ENCODE peak calls at places on chromosome 16, in six cellular contexts. One of them, this sample, is unnamed.

GRCh38 chr16:68612996-68613395 is 32.1 kb upstream of the CDH3 start:
- DNase-seq in HepG2: no peak
- DNase-seq in K562: no peak
- DNase-seq in H1: no peak
- DNase-seq in GM12892: no peak
- DNase-seq in GM12878: no peak
- DNase-seq in this sample: no peak

GRCh38 chr16:685967-686366 is 1.8 kb upstream of the JMJD8 start:
- DNase-seq in GM12892: no peak
- DNase-seq in HepG2: peak; percentile 41
- DNase-seq in GM12878: no peak
- DNase-seq in H1: no peak
- DNase-seq in K562: no peak
- DNase-seq in this sample: no peak

GRCh38 chr16:682493-683395 is 1.4 kb downstream of the JMJD8 start:
- DNase-seq in HepG2: no peak
- DNase-seq in GM12878: no peak
- DNase-seq in K562: no peak
- DNase-seq in H1: no peak
- DNase-seq in GM12892: no peak
- DNase-seq in this sample: no peak

GRCh38 chr16:53212899-53213235 is 158.1 kb downstream of the CHD9 start:
- DNase-seq in HepG2: no peak
- DNase-seq in GM12892: no peak
- DNase-seq in H1: no peak
- DNase-seq in GM12878: no peak
- DNase-seq in K562: no peak
- DNase-seq in this sample: no peak

GRCh38 chr16:85112364-85112763 is at the start of gene CIBAR2:
- DNase-seq in K562: no peak
- DNase-seq in GM12892: no peak
- DNase-seq in HepG2: no peak
- DNase-seq in GM12878: no peak
- DNase-seq in H1: no peak
- DNase-seq in this sample: no peak

GRCh38 chr16:81875461-81875860 is 96.4 kb downstream of the PLCG2 start:
- DNase-seq in GM12878: no peak
- DNase-seq in GM12892: no peak
- DNase-seq in HepG2: no peak
- DNase-seq in K562: no peak
- DNase-seq in H1: no peak
- DNase-seq in this sample: no peak

GRCh38 chr16:12081048-12081404 is 104.5 kb downstream of the SNX29 start:
- DNase-seq in GM12892: no peak
- DNase-seq in H1: no peak
- DNase-seq in GM12878: no peak
- DNase-seq in HepG2: no peak
- DNase-seq in K562: no peak
- DNase-seq in this sample: no peak

GRCh38 chr16:3878610-3879009 is 1.9 kb downstream of the CREBBP start:
- DNase-seq in K562: no peak
- DNase-seq in HepG2: no peak
- DNase-seq in GM12878: no peak
- DNase-seq in GM12892: no peak
- DNase-seq in H1: no peak
- DNase-seq in this sample: no peak

GRCh38 chr16:81718637-81719036 is 60.5 kb upstream of the PLCG2 start:
- DNase-seq in HepG2: no peak
- DNase-seq in GM12892: no peak
- DNase-seq in GM12878: no peak
- DNase-seq in H1: no peak
- DNase-seq in K562: no peak
- DNase-seq in this sample: no peak

GRCh38 chr16:89720859-89721643 is at the start of the genes VPS9D1 and ZNF276:
- DNase-seq in HepG2: peak; percentile 65
- DNase-seq in GM12878: no peak
- DNase-seq in K562: peak; percentile 82
- DNase-seq in GM12892: peak; percentile 77
- DNase-seq in H1: no peak
- DNase-seq in this sample: peak; percentile 76

GRCh38 chr16:89722392-89723278 is 1.3 kb downstream of the ZNF276 start:
- DNase-seq in K562: no peak
- DNase-seq in GM12878: no peak
- DNase-seq in GM12892: no peak
- DNase-seq in H1: no peak
- DNase-seq in HepG2: no peak
- DNase-seq in this sample: peak; percentile 56

GRCh38 chr16:89720520-89720858 is 209 bp downstream of the VPS9D1 start:
- DNase-seq in K562: peak; percentile 61
- DNase-seq in H1: no peak
- DNase-seq in GM12878: no peak
- DNase-seq in GM12892: no peak
- DNase-seq in HepG2: peak; percentile 66
- DNase-seq in this sample: no peak

GRCh38 chr16:89723279-89724250 is 2.2 kb downstream of the ZNF276 start:
- DNase-seq in GM12878: no peak
- DNase-seq in H1: no peak
- DNase-seq in GM12892: no peak
- DNase-seq in K562: no peak
- DNase-seq in HepG2: no peak
- DNase-seq in this sample: no peak

GRCh38 chr16:89721644-89722391 is 481 bp downstream of the ZNF276 start:
- DNase-seq in GM12878: no peak
- DNase-seq in K562: peak; percentile 55
- DNase-seq in HepG2: no peak
- DNase-seq in GM12892: no peak
- DNase-seq in H1: no peak
- DNase-seq in this sample: no peak
- TF ChIP-seq POLR2A in GM12878: peak; percentile 3
- TF ChIP-seq POLR2A in K562: peak; percentile 4
- TF ChIP-seq POLR2A in HepG2: no peak
- TF ChIP-seq POLR2A in GM12892: peak; percentile 7
- TF ChIP-seq POLR2A in H1: no peak
- TF ChIP-seq POLR2A in this sample: no peak

GRCh38 chr16:6701096-6701495 is 631.5 kb upstream of the RBFOX1 start:
- DNase-seq in HepG2: no peak
- DNase-seq in GM12892: no peak
- DNase-seq in K562: no peak
- DNase-seq in GM12878: no peak
- DNase-seq in H1: no peak
- DNase-seq in this sample: no peak
- TF ChIP-seq TAF1 in HepG2: no peak
- TF ChIP-seq TAF1 in GM12892: no peak
- TF ChIP-seq TAF1 in K562: no peak
- TF ChIP-seq TAF1 in GM12878: no peak
- TF ChIP-seq TAF1 in H1: no peak
- TF ChIP-seq TAF1 in this sample: no peak

DNA sequence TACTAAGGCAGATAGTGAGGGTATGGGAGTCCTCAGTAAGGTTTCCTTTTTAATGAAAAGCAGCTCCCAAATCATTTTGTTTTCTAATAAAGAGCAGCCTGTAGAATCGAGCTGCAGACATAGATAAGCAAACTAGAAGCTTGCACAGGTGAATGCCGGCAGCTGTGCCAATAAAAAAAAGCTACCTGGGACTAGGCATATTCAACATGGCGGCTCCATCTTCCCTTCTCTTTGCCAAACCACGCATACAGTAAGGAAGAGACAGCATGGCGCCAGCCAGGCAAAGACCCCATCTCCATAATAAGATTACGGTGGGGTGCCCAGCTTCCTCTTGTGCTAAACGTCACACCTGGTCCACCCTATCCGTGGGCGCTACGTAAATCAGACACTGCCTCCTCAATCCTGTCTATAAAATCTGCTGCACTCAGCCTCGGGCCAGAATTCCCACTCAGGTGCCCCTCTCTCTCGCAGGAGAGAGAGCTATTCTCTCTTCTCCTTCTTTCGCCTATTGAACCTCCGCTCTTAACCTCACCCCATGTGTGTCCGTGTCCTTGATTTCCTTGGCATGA is 92.7 kb upstream of the FA2H start:
- DNase-seq in K562: no peak
- DNase-seq in H1: no peak
- DNase-seq in GM12878: no peak
- DNase-seq in GM12892: no peak
- DNase-seq in HepG2: no peak
- DNase-seq in this sample: no peak
- TF ChIP-seq POLR2AphosphoS5 in K562: no peak
- TF ChIP-seq POLR2AphosphoS5 in H1: no peak
- TF ChIP-seq POLR2AphosphoS5 in GM12878: no peak
- TF ChIP-seq POLR2AphosphoS5 in GM12892: no peak
- TF ChIP-seq POLR2AphosphoS5 in HepG2: no peak
- TF ChIP-seq POLR2AphosphoS5 in this sample: no peak

DNA sequence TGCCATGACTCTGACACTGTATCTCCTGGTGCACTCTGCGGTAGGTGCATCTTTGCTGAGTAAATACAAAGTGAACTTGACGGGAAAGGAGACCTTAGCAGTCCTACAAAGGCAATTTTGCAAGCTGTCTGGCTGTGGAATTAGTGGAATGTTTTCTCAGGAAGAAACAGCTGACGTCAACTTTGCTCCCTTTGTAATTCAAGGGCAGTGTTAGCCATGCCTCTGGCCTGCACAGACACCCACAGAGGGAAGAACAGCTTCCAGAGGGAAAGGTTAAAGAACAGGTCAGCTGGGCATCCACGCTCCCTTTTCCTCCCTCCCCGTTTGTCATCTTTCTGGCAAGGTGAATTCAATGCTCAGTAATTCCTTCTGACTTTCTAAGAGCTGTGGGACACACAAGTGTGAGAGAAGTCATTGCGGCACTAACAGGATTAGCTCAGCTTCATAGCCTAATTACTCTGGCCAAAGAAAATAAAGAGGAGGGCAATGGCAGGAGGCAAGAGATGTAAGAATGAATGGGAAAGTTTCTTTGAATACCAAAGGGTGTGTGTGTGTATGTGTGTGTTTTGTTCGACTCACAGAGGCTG is 476.9 kb upstream of the GOT2 start:
- DNase-seq in H1: peak; percentile 51
- DNase-seq in GM12892: no peak
- DNase-seq in GM12878: no peak
- DNase-seq in K562: no peak
- DNase-seq in HepG2: peak; percentile 92
- DNase-seq in this sample: no peak
- TF ChIP-seq POLR2A in H1: no peak
- TF ChIP-seq POLR2A in GM12892: no peak
- TF ChIP-seq POLR2A in GM12878: no peak
- TF ChIP-seq POLR2A in K562: no peak
- TF ChIP-seq POLR2A in HepG2: no peak
- TF ChIP-seq POLR2A in this sample: no peak

DNA sequence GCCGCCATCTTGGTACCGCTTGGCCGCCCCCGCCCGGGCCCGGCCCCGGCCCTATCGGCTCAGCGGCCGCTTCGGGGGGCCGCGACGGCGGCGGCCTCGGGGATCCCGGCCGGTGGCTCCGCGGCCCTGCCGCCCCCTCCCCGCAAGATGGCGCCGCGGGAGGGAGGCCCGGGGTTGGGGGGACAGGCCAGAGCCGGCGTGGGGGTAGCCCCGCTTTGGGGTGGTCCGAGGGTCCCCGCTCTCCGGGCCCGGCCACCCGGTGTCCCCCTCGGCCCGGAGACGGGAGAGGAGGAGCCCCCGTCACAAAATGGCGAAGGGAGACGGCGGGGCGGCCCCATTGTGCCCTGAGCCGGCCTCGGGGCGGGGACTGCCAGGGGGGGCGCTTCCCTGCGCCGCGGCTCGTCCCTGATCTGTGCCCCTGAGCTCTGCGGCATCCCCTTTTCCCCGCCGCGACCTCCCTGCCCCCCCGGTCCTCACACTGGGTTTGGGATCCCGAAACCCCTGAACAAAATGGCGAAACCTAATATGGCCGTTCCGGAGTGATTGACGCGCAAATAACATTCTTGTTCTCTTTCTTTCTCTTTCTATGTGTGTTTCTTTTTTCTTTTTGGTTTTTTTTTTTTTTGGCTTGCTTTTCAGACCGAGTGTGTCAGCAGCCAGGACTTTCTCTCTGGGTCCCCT is 978 bp downstream of the HAPSTR1 start:
- DNase-seq in GM12892: peak; percentile 38
- DNase-seq in K562: peak; percentile 66
- DNase-seq in H1: no peak
- DNase-seq in HepG2: peak; percentile 41
- DNase-seq in GM12878: no peak
- DNase-seq in this sample: peak; percentile 21
- TF ChIP-seq TAF1 in GM12892: no peak
- TF ChIP-seq TAF1 in K562: no peak
- TF ChIP-seq TAF1 in H1: peak; percentile 62
- TF ChIP-seq TAF1 in HepG2: no peak
- TF ChIP-seq TAF1 in GM12878: peak; percentile 57
- TF ChIP-seq TAF1 in this sample: no peak

GRCh38 chr16:7938175-7938574 is 605.5 kb downstream of the RBFOX1 start:
- DNase-seq in K562: no peak
- DNase-seq in HepG2: no peak
- DNase-seq in GM12878: no peak
- DNase-seq in GM12892: no peak
- DNase-seq in H1: no peak
- DNase-seq in this sample: no peak
- TF ChIP-seq POLR2AphosphoS5 in K562: no peak
- TF ChIP-seq POLR2AphosphoS5 in HepG2: no peak
- TF ChIP-seq POLR2AphosphoS5 in GM12878: no peak
- TF ChIP-seq POLR2AphosphoS5 in GM12892: no peak
- TF ChIP-seq POLR2AphosphoS5 in H1: no peak
- TF ChIP-seq POLR2AphosphoS5 in this sample: no peak

DNA sequence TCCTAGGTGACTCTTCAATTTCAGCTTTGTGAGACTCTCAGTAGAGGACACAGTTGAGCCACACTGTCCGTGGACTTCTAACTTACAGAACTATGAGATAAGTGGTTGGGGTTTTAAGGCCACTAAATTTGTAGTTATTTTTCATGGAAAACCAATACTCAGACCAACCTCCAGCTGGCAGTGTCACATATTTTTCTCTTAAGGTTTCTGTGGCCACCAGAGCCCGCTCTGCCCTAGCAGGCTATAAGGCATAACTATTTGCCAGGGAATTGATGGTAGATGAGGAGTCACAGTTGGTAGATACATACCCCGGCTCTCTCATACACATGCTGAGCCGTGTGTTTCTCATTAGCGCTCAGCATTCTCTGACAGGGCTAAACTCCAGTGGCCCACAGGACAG is 336.8 kb upstream of the MON1B start:
- DNase-seq in H1: no peak
- DNase-seq in K562: no peak
- DNase-seq in HepG2: peak; percentile 4
- DNase-seq in GM12892: no peak
- DNase-seq in GM12878: no peak
- DNase-seq in this sample: no peak
- TF ChIP-seq POLR2A in H1: no peak
- TF ChIP-seq POLR2A in K562: no peak
- TF ChIP-seq POLR2A in HepG2: no peak
- TF ChIP-seq POLR2A in GM12892: no peak
- TF ChIP-seq POLR2A in GM12878: no peak
- TF ChIP-seq POLR2A in this sample: no peak

GRCh38 chr16:78648517-78648916 is 549.1 kb downstream of the WWOX start:
- DNase-seq in HepG2: no peak
- DNase-seq in GM12878: no peak
- DNase-seq in H1: no peak
- DNase-seq in K562: no peak
- DNase-seq in GM12892: no peak
- DNase-seq in this sample: no peak
- TF ChIP-seq TAF1 in HepG2: no peak
- TF ChIP-seq TAF1 in GM12878: no peak
- TF ChIP-seq TAF1 in H1: no peak
- TF ChIP-seq TAF1 in K562: no peak
- TF ChIP-seq TAF1 in GM12892: no peak
- TF ChIP-seq TAF1 in this sample: no peak

GRCh38 chr16:76946879-76947278 is 244.1 kb upstream of the MON1B start:
- DNase-seq in K562: peak; percentile 22
- DNase-seq in HepG2: peak; percentile 20
- DNase-seq in H1: no peak
- DNase-seq in GM12878: no peak
- DNase-seq in GM12892: no peak
- DNase-seq in this sample: no peak
- TF ChIP-seq POLR2AphosphoS5 in K562: no peak
- TF ChIP-seq POLR2AphosphoS5 in HepG2: no peak
- TF ChIP-seq POLR2AphosphoS5 in H1: no peak
- TF ChIP-seq POLR2AphosphoS5 in GM12878: no peak
- TF ChIP-seq POLR2AphosphoS5 in GM12892: no peak
- TF ChIP-seq POLR2AphosphoS5 in this sample: no peak